ENCODE peak calls at places on chromosomes 12 and 14, in ten cellular contexts. One of them, this sample, is unnamed.

GRCh38 chr12:113889806-113890581 is 76.1 kb downstream of the RBM19 start:
- DNase-seq in AG10803: peak; percentile 15
- DNase-seq in CD8-positive, alpha-beta T cell: no peak
- DNase-seq in fibroblast of the aortic adventitia: no peak
- DNase-seq in upper lobe of left lung: no peak
- DNase-seq in lower leg skin: no peak
- DNase-seq in tibial artery: no peak
- DNase-seq in hepatocyte: no peak
- DNase-seq in GM12865: no peak
- DNase-seq in HL-60: no peak
- DNase-seq in this sample: no peak

GRCh38 chr12:4293942-4294505 is 20.5 kb downstream of the CCND2 start:
- DNase-seq in AG10803: no peak
- DNase-seq in CD8-positive, alpha-beta T cell: no peak
- DNase-seq in fibroblast of the aortic adventitia: no peak
- DNase-seq in upper lobe of left lung: no peak
- DNase-seq in lower leg skin: no peak
- DNase-seq in tibial artery: no peak
- DNase-seq in hepatocyte: no peak
- DNase-seq in GM12865: no peak
- DNase-seq in HL-60: no peak
- DNase-seq in this sample: no peak

GRCh38 chr12:132560831-132561783 is 49.3 kb downstream of the LRCOL1 start:
- DNase-seq in AG10803: peak; percentile 24
- DNase-seq in CD8-positive, alpha-beta T cell: peak; percentile 48
- DNase-seq in fibroblast of the aortic adventitia: peak; percentile 42
- DNase-seq in upper lobe of left lung: peak; percentile 86
- DNase-seq in lower leg skin: no peak
- DNase-seq in tibial artery: no peak
- DNase-seq in hepatocyte: peak; percentile 78
- DNase-seq in GM12865: peak; percentile 82
- DNase-seq in HL-60: peak; percentile 77
- DNase-seq in this sample: peak; percentile 40

GRCh38 chr14:22280497-22281321 is 308.3 kb downstream of the DAD1 start:
- DNase-seq in AG10803: no peak
- DNase-seq in CD8-positive, alpha-beta T cell: no peak
- DNase-seq in fibroblast of the aortic adventitia: no peak
- DNase-seq in upper lobe of left lung: no peak
- DNase-seq in lower leg skin: no peak
- DNase-seq in tibial artery: no peak
- DNase-seq in hepatocyte: no peak
- DNase-seq in GM12865: no peak
- DNase-seq in HL-60: no peak
- DNase-seq in this sample: no peak

GRCh38 chr14:61444215-61444768 is 122.9 kb downstream of the PRKCH start:
- DNase-seq in AG10803: no peak
- DNase-seq in CD8-positive, alpha-beta T cell: peak; percentile 54
- DNase-seq in fibroblast of the aortic adventitia: no peak
- DNase-seq in upper lobe of left lung: no peak
- DNase-seq in lower leg skin: no peak
- DNase-seq in tibial artery: no peak
- DNase-seq in hepatocyte: no peak
- DNase-seq in GM12865: peak; percentile 84
- DNase-seq in HL-60: peak; percentile 26
- DNase-seq in this sample: no peak

GRCh38 chr12:21475552-21475951 is 25.9 kb downstream of the RECQL start:
- DNase-seq in AG10803: no peak
- DNase-seq in CD8-positive, alpha-beta T cell: no peak
- DNase-seq in fibroblast of the aortic adventitia: no peak
- DNase-seq in upper lobe of left lung: no peak
- DNase-seq in lower leg skin: no peak
- DNase-seq in tibial artery: no peak
- DNase-seq in hepatocyte: no peak
- DNase-seq in GM12865: no peak
- DNase-seq in HL-60: no peak
- DNase-seq in this sample: no peak

GRCh38 chr12:118038122-118038521 is 21.6 kb downstream of the RFC5 start:
- DNase-seq in AG10803: no peak
- DNase-seq in CD8-positive, alpha-beta T cell: no peak
- DNase-seq in fibroblast of the aortic adventitia: no peak
- DNase-seq in upper lobe of left lung: no peak
- DNase-seq in lower leg skin: no peak
- DNase-seq in tibial artery: no peak
- DNase-seq in hepatocyte: no peak
- DNase-seq in GM12865: no peak
- DNase-seq in HL-60: no peak
- DNase-seq in this sample: no peak

GRCh38 chr12:57384512-57384911 is 46.3 kb downstream of the R3HDM2 start:
- DNase-seq in AG10803: no peak
- DNase-seq in CD8-positive, alpha-beta T cell: no peak
- DNase-seq in fibroblast of the aortic adventitia: no peak
- DNase-seq in upper lobe of left lung: no peak
- DNase-seq in lower leg skin: no peak
- DNase-seq in tibial artery: no peak
- DNase-seq in hepatocyte: no peak
- DNase-seq in GM12865: no peak
- DNase-seq in HL-60: no peak
- DNase-seq in this sample: no peak

GRCh38 chr12:51818567-51819300 is 29.8 kb downstream of the FIGNL2 start:
- DNase-seq in AG10803: peak; percentile 94
- DNase-seq in CD8-positive, alpha-beta T cell: no peak
- DNase-seq in fibroblast of the aortic adventitia: peak; percentile 70
- DNase-seq in upper lobe of left lung: no peak
- DNase-seq in lower leg skin: no peak
- DNase-seq in tibial artery: no peak
- DNase-seq in hepatocyte: no peak
- DNase-seq in GM12865: no peak
- DNase-seq in HL-60: no peak
- DNase-seq in this sample: peak; percentile 91

GRCh38 chr14:22386924-22387775 is 201.9 kb downstream of the DAD1 start:
- DNase-seq in AG10803: peak; percentile 69
- DNase-seq in CD8-positive, alpha-beta T cell: peak; percentile 3
- DNase-seq in fibroblast of the aortic adventitia: peak; percentile 84
- DNase-seq in upper lobe of left lung: no peak
- DNase-seq in lower leg skin: peak; percentile 78
- DNase-seq in tibial artery: peak; percentile 60
- DNase-seq in hepatocyte: peak; percentile 90
- DNase-seq in GM12865: peak; percentile 90
- DNase-seq in HL-60: peak; percentile 42
- DNase-seq in this sample: peak; percentile 72

GRCh38 chr12:105957058-105957457 is 181.7 kb downstream of the NUAK1 start:
- DNase-seq in AG10803: no peak
- DNase-seq in CD8-positive, alpha-beta T cell: no peak
- DNase-seq in fibroblast of the aortic adventitia: no peak
- DNase-seq in upper lobe of left lung: no peak
- DNase-seq in lower leg skin: no peak
- DNase-seq in tibial artery: no peak
- DNase-seq in hepatocyte: no peak
- DNase-seq in GM12865: no peak
- DNase-seq in HL-60: no peak
- DNase-seq in this sample: no peak
- H3K4me3 ChIP-seq in AG10803: no peak overlapping the region
- H3K4me3 ChIP-seq in CD8-positive, alpha-beta T cell: no peak overlapping the region
- H3K4me3 ChIP-seq in fibroblast of the aortic adventitia: no peak overlapping the region
- H3K4me3 ChIP-seq in upper lobe of left lung: no peak overlapping the region
- H3K4me3 ChIP-seq in lower leg skin: no peak overlapping the region
- H3K4me3 ChIP-seq in tibial artery: no peak overlapping the region
- H3K4me3 ChIP-seq in hepatocyte: no peak overlapping the region
- H3K4me3 ChIP-seq in GM12865: no peak overlapping the region
- H3K4me3 ChIP-seq in HL-60: no peak overlapping the region
- H3K4me3 ChIP-seq in this sample: no peak overlapping the region

GRCh38 chr12:82954572-82954971 is 267.9 kb downstream of the TMTC2 start:
- DNase-seq in AG10803: no peak
- DNase-seq in CD8-positive, alpha-beta T cell: no peak
- DNase-seq in fibroblast of the aortic adventitia: no peak
- DNase-seq in upper lobe of left lung: no peak
- DNase-seq in lower leg skin: no peak
- DNase-seq in tibial artery: no peak
- DNase-seq in hepatocyte: no peak
- DNase-seq in GM12865: no peak
- DNase-seq in HL-60: no peak
- DNase-seq in this sample: no peak

GRCh38 chr12:82959821-82960220 is 273.1 kb downstream of the TMTC2 start:
- DNase-seq in AG10803: no peak
- DNase-seq in CD8-positive, alpha-beta T cell: no peak
- DNase-seq in fibroblast of the aortic adventitia: no peak
- DNase-seq in upper lobe of left lung: no peak
- DNase-seq in lower leg skin: no peak
- DNase-seq in tibial artery: no peak
- DNase-seq in hepatocyte: no peak
- DNase-seq in GM12865: no peak
- DNase-seq in HL-60: no peak
- DNase-seq in this sample: no peak

GRCh38 chr12:82955020-82955419 is 268.3 kb downstream of the TMTC2 start:
- DNase-seq in AG10803: peak; percentile 11
- DNase-seq in CD8-positive, alpha-beta T cell: no peak
- DNase-seq in fibroblast of the aortic adventitia: no peak
- DNase-seq in upper lobe of left lung: no peak
- DNase-seq in lower leg skin: no peak
- DNase-seq in tibial artery: no peak
- DNase-seq in hepatocyte: no peak
- DNase-seq in GM12865: no peak
- DNase-seq in HL-60: no peak
- DNase-seq in this sample: no peak

GRCh38 chr12:82954064-82954463 is 267.4 kb downstream of the TMTC2 start:
- DNase-seq in AG10803: no peak
- DNase-seq in CD8-positive, alpha-beta T cell: no peak
- DNase-seq in fibroblast of the aortic adventitia: no peak
- DNase-seq in upper lobe of left lung: no peak
- DNase-seq in lower leg skin: no peak
- DNase-seq in tibial artery: no peak
- DNase-seq in hepatocyte: no peak
- DNase-seq in GM12865: no peak
- DNase-seq in HL-60: no peak
- DNase-seq in this sample: no peak

DNA sequence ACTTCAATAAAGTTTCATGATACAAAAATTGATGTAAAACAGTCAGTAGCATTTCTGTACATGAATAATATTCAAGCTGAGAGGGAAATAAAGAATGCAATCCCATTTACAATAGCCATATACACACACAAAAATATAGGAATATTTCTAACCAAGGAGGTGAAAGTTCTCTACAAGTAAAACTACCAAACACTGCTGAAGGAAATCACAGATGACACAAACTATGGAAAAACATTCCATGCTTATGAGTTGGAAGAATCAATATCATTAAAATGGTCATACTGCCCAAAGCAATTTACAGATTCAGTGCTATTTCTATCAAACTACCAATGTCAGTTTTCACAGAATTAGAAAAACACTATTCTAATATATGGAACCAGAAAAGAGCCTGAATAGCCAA is 272.3 kb downstream of the TMTC2 start:
- DNase-seq in AG10803: no peak
- DNase-seq in CD8-positive, alpha-beta T cell: no peak
- DNase-seq in fibroblast of the aortic adventitia: no peak
- DNase-seq in upper lobe of left lung: no peak
- DNase-seq in lower leg skin: no peak
- DNase-seq in tibial artery: no peak
- DNase-seq in hepatocyte: no peak
- DNase-seq in GM12865: no peak
- DNase-seq in HL-60: no peak
- DNase-seq in this sample: no peak
- TF ChIP-seq CTCF in AG10803: no peak
- TF ChIP-seq CTCF in CD8-positive, alpha-beta T cell: no peak
- TF ChIP-seq CTCF in fibroblast of the aortic adventitia: no peak
- TF ChIP-seq CTCF in upper lobe of left lung: no peak
- TF ChIP-seq CTCF in lower leg skin: no peak
- TF ChIP-seq CTCF in tibial artery: no peak
- TF ChIP-seq CTCF in hepatocyte: no peak
- TF ChIP-seq CTCF in GM12865: no peak
- TF ChIP-seq CTCF in HL-60: no peak
- TF ChIP-seq CTCF in this sample: no peak

DNA sequence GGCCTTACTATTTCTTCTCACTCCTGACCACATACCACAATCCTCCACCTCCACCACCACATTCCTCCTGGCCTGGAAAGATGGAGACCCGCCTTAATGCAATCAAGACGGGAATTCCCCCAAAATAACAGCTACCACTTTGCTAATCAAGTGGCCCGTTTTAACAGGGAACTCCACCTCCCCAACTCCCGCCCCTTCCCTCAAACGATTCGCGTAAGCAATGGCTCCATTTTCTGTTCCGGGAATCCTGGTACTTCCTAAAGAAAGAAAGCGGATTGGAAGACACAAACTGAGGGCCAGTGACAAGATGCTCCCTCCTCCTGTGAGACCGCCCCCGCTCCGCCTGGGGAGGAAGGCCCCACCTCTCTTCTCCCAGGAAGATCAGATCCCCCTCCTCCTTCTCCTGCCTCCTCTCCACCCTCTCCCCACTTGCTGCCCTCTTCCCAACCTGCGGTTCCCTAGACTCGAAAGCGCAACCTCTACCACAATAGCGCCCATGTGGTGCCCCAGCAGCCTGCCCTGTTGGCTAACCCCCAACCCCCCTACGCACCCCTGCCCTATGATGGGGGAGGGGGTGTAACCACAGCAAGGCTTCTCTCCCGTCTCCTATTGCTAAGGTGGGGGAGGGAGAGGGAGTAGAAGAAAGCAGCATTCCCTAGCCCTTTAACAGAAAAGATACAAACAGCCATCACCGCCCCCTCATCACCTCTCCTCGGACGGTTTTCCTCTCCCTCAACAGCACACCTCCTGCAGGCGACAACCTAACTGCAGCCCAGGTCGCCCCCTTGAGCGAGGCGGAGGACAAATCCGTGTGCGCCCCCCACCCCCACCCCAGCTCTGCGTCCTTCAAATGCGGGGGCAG is 777 bp downstream of the ARF3 start:
- DNase-seq in AG10803: peak; percentile 93
- DNase-seq in CD8-positive, alpha-beta T cell: no peak
- DNase-seq in fibroblast of the aortic adventitia: peak; percentile 96
- DNase-seq in upper lobe of left lung: peak; percentile 83
- DNase-seq in lower leg skin: peak; percentile 88
- DNase-seq in tibial artery: peak; percentile 90
- DNase-seq in hepatocyte: peak; percentile 95
- DNase-seq in GM12865: peak; percentile 71
- DNase-seq in HL-60: peak; percentile 92
- DNase-seq in this sample: peak; percentile 95
- H3K4me3 ChIP-seq in AG10803: peak overlapping the region; percentile 94
- H3K4me3 ChIP-seq in CD8-positive, alpha-beta T cell: peak overlapping the region; percentile 68
- H3K4me3 ChIP-seq in fibroblast of the aortic adventitia: peak overlapping the region; percentile 97
- H3K4me3 ChIP-seq in upper lobe of left lung: peak overlapping the region; percentile 71
- H3K4me3 ChIP-seq in lower leg skin: peak overlapping the region; percentile 99
- H3K4me3 ChIP-seq in tibial artery: peak overlapping the region; percentile 100
- H3K4me3 ChIP-seq in hepatocyte: peak overlapping the region; percentile 95
- H3K4me3 ChIP-seq in GM12865: peak overlapping the region; percentile 90
- H3K4me3 ChIP-seq in HL-60: peak overlapping the region; percentile 95
- H3K4me3 ChIP-seq in this sample: peak overlapping the region; percentile 98

GRCh38 chr14:29529418-29529817 is 398.2 kb downstream of the PRKD1 start:
- DNase-seq in AG10803: no peak
- DNase-seq in CD8-positive, alpha-beta T cell: no peak
- DNase-seq in fibroblast of the aortic adventitia: peak; percentile 16
- DNase-seq in upper lobe of left lung: no peak
- DNase-seq in lower leg skin: no peak
- DNase-seq in tibial artery: no peak
- DNase-seq in hepatocyte: peak; percentile 4
- DNase-seq in GM12865: no peak
- DNase-seq in HL-60: no peak
- DNase-seq in this sample: peak; percentile 28
- TF ChIP-seq CTCF in AG10803: peak; percentile 40
- TF ChIP-seq CTCF in CD8-positive, alpha-beta T cell: no peak
- TF ChIP-seq CTCF in fibroblast of the aortic adventitia: peak; percentile 56
- TF ChIP-seq CTCF in upper lobe of left lung: no peak
- TF ChIP-seq CTCF in lower leg skin: no peak
- TF ChIP-seq CTCF in tibial artery: no peak
- TF ChIP-seq CTCF in hepatocyte: peak; percentile 45
- TF ChIP-seq CTCF in GM12865: no peak
- TF ChIP-seq CTCF in HL-60: no peak
- TF ChIP-seq CTCF in this sample: peak; percentile 67